ENCODE peak calls at places on chromosomes 3 and 15, in nine cellular contexts. M is lower leg skin, B is fibroblast of lung, F is ascending aorta, H is IMR-90, N is ovary, T is A549, S is BJ, Q is right lobe of liver. O is an unnamed sample.

GRCh38 chr15:77563768-77564167 is 68.9 kb downstream of the LINGO1 start:
- DNase-seq in H (no peak), T (no peak), F (no peak), S (no peak), Q (no peak), M (no peak), N (no peak), B (no peak), O (no peak)

GRCh38 chr3:13148126-13148525 is 74.9 kb upstream of the IQSEC1 start:
- DNase-seq in H (no peak), B (no peak), M (no peak), F (no peak), N (no peak), Q (peak), S (no peak), T (no peak), O (no peak)

GRCh38 chr3:56869157-56869889 is 67.6 kb upstream of the ARHGEF3 start:
- DNase-seq in M (no peak), F (no peak), H (peak), S (no peak), Q (no peak), B (peak), T (no peak), N (no peak), O (no peak)

GRCh38 chr3:44184319-44184953 is 57.2 kb upstream of the TOPAZ1 start:
- DNase-seq in H (no peak), F (no peak), M (peak), S (no peak), N (no peak), Q (no peak), T (no peak), B (no peak), O (no peak)

GRCh38 chr15:43930556-43930955 is 103.8 kb downstream of the WDR76 start:
- DNase-seq in T (no peak), F (no peak), S (no peak), N (no peak), M (no peak), B (no peak), H (no peak), Q (no peak), O (no peak)

GRCh38 chr3:8500208-8500961 is 1.2 kb upstream of the LMCD1 start:
- DNase-seq in N (peak), B (no peak), S (no peak), M (no peak), H (peak), Q (no peak), T (no peak), F (no peak), O (no peak)

GRCh38 chr3:193620055-193620454 is 27.0 kb downstream of the OPA1 start:
- DNase-seq in F (no peak), B (no peak), H (no peak), T (no peak), M (no peak), N (no peak), Q (no peak), S (no peak), O (no peak)

GRCh38 chr15:61383421-61383820 is 154.3 kb upstream of the RORA start:
- DNase-seq in B (peak), F (no peak), H (peak), Q (no peak), S (peak), N (no peak), T (no peak), M (no peak), O (no peak)

GRCh38 chr3:138051946-138052802 is 42.2 kb downstream of the CLDN18 start:
- DNase-seq in H (peak), M (no peak), T (peak), S (no peak), F (no peak), B (peak), N (no peak), Q (no peak), O (peak)

GRCh38 chr3:51106242-51106876 is 278.7 kb upstream of the MANF start:
- DNase-seq in S (no peak), Q (no peak), F (no peak), T (no peak), N (no peak), H (no peak), M (no peak), B (no peak), O (no peak)

GRCh38 chr3:32285910-32286309 is 47.4 kb downstream of the CMTM8 start:
- DNase-seq in M (no peak), Q (no peak), B (no peak), F (no peak), H (no peak), N (no peak), S (no peak), T (no peak), O (no peak)

GRCh38 chr15:60184579-60184978 is 180.5 kb downstream of the FOXB1 start:
- DNase-seq in S (no peak), M (no peak), F (no peak), H (peak), B (no peak), Q (no peak), T (no peak), N (no peak), O (no peak)

GRCh38 chr15:46502668-46503067 is 867.8 kb downstream of the SQOR start:
- DNase-seq in M (no peak), N (no peak), F (no peak), Q (no peak), B (no peak), S (no peak), H (no peak), T (no peak), O (no peak)

GRCh38 chr3:28267984-28268849 is 26.8 kb downstream of the CMC1 start:
- DNase-seq in H (no peak), S (no peak), Q (no peak), T (no peak), M (no peak), N (no peak), B (no peak), F (no peak), O (peak)

GRCh38 chr3:172197344-172197743 is 158.0 kb downstream of the FNDC3B start:
- DNase-seq in T (no peak), S (no peak), H (no peak), F (no peak), N (no peak), B (no peak), Q (no peak), M (no peak), O (no peak)

GRCh38 chr3:172195393-172195754 is 156.0 kb downstream of the FNDC3B start:
- DNase-seq in S (no peak), F (no peak), H (no peak), B (no peak), T (no peak), N (no peak), M (no peak), Q (no peak), O (no peak)

GRCh38 chr3:172192830-172193415 is 153.5 kb downstream of the FNDC3B start:
- DNase-seq in F (no peak), N (no peak), T (no peak), B (no peak), M (no peak), H (no peak), Q (no peak), S (no peak), O (no peak)

GRCh38 chr3:172193436-172193835 is 154.1 kb downstream of the FNDC3B start:
- DNase-seq in S (no peak), B (no peak), H (no peak), N (no peak), M (no peak), Q (no peak), T (no peak), F (no peak), O (no peak)

DNA sequence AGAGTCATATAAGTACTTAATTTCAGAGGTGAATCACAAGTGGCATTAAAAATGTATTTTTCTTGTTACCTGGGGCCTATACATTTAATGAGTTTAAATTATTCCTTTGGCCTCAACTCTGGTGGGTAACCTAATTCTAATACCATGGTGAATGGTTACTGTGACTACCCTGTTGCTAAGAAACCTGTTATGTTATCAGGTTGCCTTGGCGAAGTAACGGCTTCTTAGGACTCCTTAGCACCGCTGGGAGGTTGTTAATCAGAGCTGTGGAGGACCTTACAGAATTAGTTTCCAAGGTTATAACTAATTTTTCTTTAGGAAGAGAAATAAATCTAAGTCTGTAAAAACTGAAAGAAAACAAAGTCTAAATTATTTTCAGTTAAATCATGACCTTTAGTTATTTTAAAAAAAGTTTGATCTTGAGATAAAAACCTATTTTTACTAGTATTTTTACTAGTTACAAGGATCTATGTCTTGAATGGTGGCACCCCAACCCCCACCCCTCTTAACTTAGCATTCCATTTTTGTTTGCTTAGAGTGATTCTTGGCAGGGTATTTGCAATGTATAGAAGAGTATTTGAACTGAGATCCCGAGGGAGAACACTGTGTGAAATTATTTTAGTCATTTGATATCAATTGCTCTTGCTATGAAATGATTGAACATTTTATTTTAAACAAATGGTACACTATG is 155.5 kb downstream of the FNDC3B start:
- DNase-seq in N (no peak), B (no peak), Q (no peak), F (no peak), S (no peak), T (peak), H (no peak), M (no peak), O (no peak)
- H3K4me3 ChIP-seq in N (no peak), B (no peak), Q (no peak), F (no peak), S (no peak), T (no peak), H (no peak), M (no peak), O (no peak)

DNA sequence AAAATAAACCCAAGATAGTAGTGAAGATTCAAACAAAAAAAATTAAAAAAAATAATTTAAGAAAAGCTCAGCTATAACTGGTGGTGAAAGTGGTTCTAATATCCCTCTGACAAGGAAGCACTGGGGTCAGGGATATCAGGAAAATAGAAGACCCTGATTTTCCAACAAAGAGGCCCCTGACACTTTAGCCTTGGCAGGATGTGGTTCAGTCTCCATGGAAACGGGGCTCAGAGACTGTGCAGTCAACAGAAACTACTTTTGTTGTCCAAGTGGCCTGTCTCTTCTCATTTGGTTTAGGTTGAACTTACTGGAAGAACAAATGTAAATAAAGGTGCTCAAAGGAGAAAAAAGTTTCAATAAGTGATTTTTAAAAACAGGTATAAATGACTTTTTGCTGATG is 27.2 kb downstream of the INTS14 start:
- DNase-seq in N (no peak), T (no peak), Q (no peak), B (peak), F (no peak), S (no peak), H (peak), M (no peak), O (no peak)
- H3K4me3 ChIP-seq in N (no peak), T (no peak), Q (no peak), B (no peak), F (no peak), S (no peak), H (no peak), M (no peak), O (no peak)

DNA sequence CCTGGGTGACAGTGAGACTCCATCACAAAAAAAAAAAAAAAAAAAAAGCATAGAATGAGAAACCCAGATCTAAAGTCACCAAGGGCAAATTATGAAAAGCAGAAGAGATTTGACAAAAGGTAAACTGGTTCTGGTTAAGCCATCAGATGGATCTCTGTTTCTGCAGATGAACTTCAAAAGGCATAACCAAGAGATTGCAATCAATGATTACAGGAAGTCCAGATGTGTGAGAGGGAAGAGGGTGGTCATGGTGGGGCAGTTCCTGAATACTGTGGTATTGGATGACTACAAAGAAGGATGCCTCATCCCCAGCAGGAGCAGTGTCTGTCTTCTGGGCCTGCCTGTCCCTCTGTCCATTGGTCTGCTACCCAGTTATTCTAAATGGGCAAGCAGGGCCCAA is 3.8 kb downstream of the P4HTM start:
- DNase-seq in H (no peak), S (no peak), B (no peak), F (no peak), N (no peak), M (no peak), T (no peak), Q (no peak), O (no peak)
- H3K4me3 ChIP-seq in H (no peak), S (no peak), B (no peak), F (no peak), N (no peak), M (no peak), T (no peak), Q (no peak), O (no peak)

GRCh38 chr3:11568503-11569155 is 75.1 kb downstream of the VGLL4 start:
- DNase-seq in T (peak), M (peak), S (peak), F (peak), Q (no peak), N (peak), H (peak), B (peak), O (no peak)
- H3K4me3 ChIP-seq in T (peak), M (no peak), S (peak), F (peak), Q (no peak), N (peak), H (peak), B (peak), O (no peak)

GRCh38 chr3:133488785-133489367 is 84.6 kb upstream of the CDV3 start:
- DNase-seq in H (peak), N (no peak), T (no peak), M (no peak), Q (no peak), B (peak), F (no peak), S (peak), O (no peak)

GRCh38 chr3:133490468-133491351 is 82.8 kb upstream of the CDV3 start:
- DNase-seq in H (no peak), S (no peak), F (no peak), B (no peak), Q (no peak), T (no peak), N (no peak), M (no peak), O (no peak)

GRCh38 chr3:133491481-133492059 is 81.9 kb upstream of the CDV3 start:
- DNase-seq in S (no peak), T (no peak), Q (no peak), B (no peak), M (no peak), H (no peak), N (no peak), F (no peak), O (no peak)

GRCh38 chr3:133487920-133488540 is 85.5 kb upstream of the CDV3 start:
- DNase-seq in M (no peak), T (peak), B (peak), F (no peak), H (peak), N (no peak), S (no peak), Q (no peak), O (no peak)

DNA sequence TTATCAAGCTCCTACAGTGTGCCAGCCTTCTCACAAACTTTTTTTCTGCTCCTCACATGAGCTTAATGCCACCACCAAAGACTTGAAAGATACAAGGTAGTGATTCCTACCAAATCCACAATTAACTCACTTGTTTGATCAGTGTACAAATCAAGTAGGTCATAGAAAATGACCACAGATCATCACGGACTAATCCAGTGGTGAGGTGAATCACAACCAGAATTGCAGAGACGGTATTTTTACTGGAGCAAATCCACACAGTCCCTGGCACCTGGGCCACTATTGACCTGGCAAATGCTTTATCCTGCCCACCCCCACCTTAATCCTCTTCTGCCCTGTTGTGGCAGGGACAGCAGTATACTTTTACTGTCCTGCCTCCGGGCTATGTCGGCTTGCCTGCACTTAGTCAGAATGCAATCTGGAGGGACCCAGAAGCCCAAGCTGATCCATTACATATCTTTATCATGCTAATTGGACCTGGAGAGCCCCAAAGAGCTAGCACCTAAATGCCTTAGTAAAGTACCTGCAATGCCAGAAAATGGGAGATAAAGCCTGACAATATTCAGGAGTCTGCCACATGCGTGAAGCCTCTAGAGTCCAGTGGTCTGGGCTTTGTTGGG is 83.9 kb upstream of the CDV3 start:
- DNase-seq in N (no peak), S (no peak), T (no peak), F (no peak), M (no peak), B (no peak), Q (no peak), H (peak), O (no peak)
- H3K4me3 ChIP-seq in N (no peak), S (no peak), T (no peak), F (no peak), M (no peak), B (no peak), Q (no peak), H (no peak), O (no peak)

GRCh38 chr3:145383416-145383815 is 777.6 kb downstream of the PLOD2 start:
- DNase-seq in S (no peak), F (no peak), Q (no peak), B (no peak), T (no peak), N (no peak), H (no peak), M (no peak), O (no peak)

DNA sequence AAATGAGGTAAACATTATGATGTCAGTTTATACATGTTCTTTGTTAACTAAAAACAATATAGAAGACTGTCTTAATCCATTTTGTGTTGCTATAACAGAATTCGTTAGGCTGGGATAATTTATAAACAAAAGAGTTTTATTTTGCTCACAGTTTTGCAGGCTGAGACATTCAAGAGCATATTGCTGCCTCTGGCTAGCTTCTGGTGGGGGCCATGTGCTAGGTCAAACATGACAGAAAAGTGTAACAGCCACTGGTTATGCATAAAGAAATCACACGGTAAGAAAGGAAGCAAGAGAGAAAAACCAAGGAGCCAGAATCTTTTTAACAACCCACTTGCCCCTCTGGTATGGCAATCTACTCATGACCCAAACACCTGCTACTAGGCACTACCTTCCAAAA is 776.7 kb downstream of the PLOD2 start:
- DNase-seq in S (no peak), F (no peak), Q (no peak), N (no peak), B (no peak), T (no peak), H (no peak), M (no peak), O (no peak)
- H3K4me3 ChIP-seq in S (no peak), F (no peak), Q (no peak), N (no peak), B (no peak), T (no peak), H (no peak), M (no peak), O (no peak)